ENCODE peak calls at places on chromosome 7, in eight cellular contexts. One of them, this sample, is unnamed.

GRCh38 chr7:76129366-76129765 is 72.3 kb upstream of the SRRM3 start:
- DNase-seq in Peyer's patch: no peak
- DNase-seq in upper lobe of left lung: no peak
- DNase-seq in tibial artery: no peak
- DNase-seq in lower lobe of right lung: no peak
- DNase-seq in K562: no peak
- DNase-seq in Panc1: no peak
- DNase-seq in esophagus squamous epithelium: no peak
- DNase-seq in this sample: no peak

GRCh38 chr7:155323001-155323638 is 25.4 kb downstream of the INSIG1 start:
- DNase-seq in Panc1: no peak
- DNase-seq in tibial artery: no peak
- DNase-seq in K562: no peak
- DNase-seq in Peyer's patch: no peak
- DNase-seq in lower lobe of right lung: no peak
- DNase-seq in esophagus squamous epithelium: no peak
- DNase-seq in upper lobe of left lung: no peak
- DNase-seq in this sample: no peak

GRCh38 chr7:2575733-2576350 is 17.1 kb downstream of the IQCE start:
- DNase-seq in upper lobe of left lung: no peak
- DNase-seq in lower lobe of right lung: peak
- DNase-seq in K562: no peak
- DNase-seq in esophagus squamous epithelium: no peak
- DNase-seq in Panc1: no peak
- DNase-seq in Peyer's patch: no peak
- DNase-seq in tibial artery: no peak
- DNase-seq in this sample: peak

GRCh38 chr7:23802720-23803397 is 92.8 kb downstream of the STK31 start:
- DNase-seq in upper lobe of left lung: no peak
- DNase-seq in lower lobe of right lung: no peak
- DNase-seq in K562: no peak
- DNase-seq in Peyer's patch: no peak
- DNase-seq in Panc1: no peak
- DNase-seq in esophagus squamous epithelium: no peak
- DNase-seq in tibial artery: no peak
- DNase-seq in this sample: no peak

GRCh38 chr7:88789480-88790064 is 6.0 kb downstream of the TEX47 start:
- DNase-seq in tibial artery: no peak
- DNase-seq in esophagus squamous epithelium: no peak
- DNase-seq in lower lobe of right lung: no peak
- DNase-seq in K562: no peak
- DNase-seq in Panc1: peak
- DNase-seq in Peyer's patch: no peak
- DNase-seq in upper lobe of left lung: no peak
- DNase-seq in this sample: no peak

GRCh38 chr7:901388-902154 is 25.2 kb downstream of the GET4 start:
- DNase-seq in upper lobe of left lung: peak
- DNase-seq in esophagus squamous epithelium: no peak
- DNase-seq in tibial artery: peak
- DNase-seq in lower lobe of right lung: peak
- DNase-seq in K562: peak
- DNase-seq in Panc1: no peak
- DNase-seq in Peyer's patch: peak
- DNase-seq in this sample: peak

GRCh38 chr7:24025765-24026164 is 258.2 kb upstream of the NPY start:
- DNase-seq in esophagus squamous epithelium: no peak
- DNase-seq in Panc1: no peak
- DNase-seq in tibial artery: no peak
- DNase-seq in lower lobe of right lung: no peak
- DNase-seq in K562: no peak
- DNase-seq in Peyer's patch: no peak
- DNase-seq in upper lobe of left lung: no peak
- DNase-seq in this sample: no peak

GRCh38 chr7:159020987-159021386 is 123.7 kb downstream of the VIPR2 start:
- DNase-seq in lower lobe of right lung: no peak
- DNase-seq in upper lobe of left lung: no peak
- DNase-seq in tibial artery: no peak
- DNase-seq in esophagus squamous epithelium: no peak
- DNase-seq in K562: peak
- DNase-seq in Peyer's patch: no peak
- DNase-seq in Panc1: no peak
- DNase-seq in this sample: no peak

GRCh38 chr7:73973091-73973490 is 54.9 kb upstream of the ELN start:
- DNase-seq in K562: no peak
- DNase-seq in upper lobe of left lung: peak
- DNase-seq in Panc1: no peak
- DNase-seq in esophagus squamous epithelium: no peak
- DNase-seq in lower lobe of right lung: peak
- DNase-seq in Peyer's patch: peak
- DNase-seq in tibial artery: peak
- DNase-seq in this sample: peak

GRCh38 chr7:21717323-21717722 is 174.5 kb downstream of the DNAH11 start:
- DNase-seq in tibial artery: no peak
- DNase-seq in K562: no peak
- DNase-seq in Panc1: no peak
- DNase-seq in lower lobe of right lung: no peak
- DNase-seq in Peyer's patch: no peak
- DNase-seq in esophagus squamous epithelium: no peak
- DNase-seq in upper lobe of left lung: no peak
- DNase-seq in this sample: peak

GRCh38 chr7:156224441-156225225 is 412.4 kb upstream of the SHH start:
- DNase-seq in upper lobe of left lung: no peak
- DNase-seq in Peyer's patch: no peak
- DNase-seq in K562: no peak
- DNase-seq in esophagus squamous epithelium: no peak
- DNase-seq in Panc1: no peak
- DNase-seq in tibial artery: no peak
- DNase-seq in lower lobe of right lung: no peak
- DNase-seq in this sample: no peak

GRCh38 chr7:127365957-127366315 is 26.6 kb downstream of the ZNF800 start:
- DNase-seq in lower lobe of right lung: no peak
- DNase-seq in tibial artery: no peak
- DNase-seq in Panc1: no peak
- DNase-seq in upper lobe of left lung: no peak
- DNase-seq in K562: no peak
- DNase-seq in Peyer's patch: no peak
- DNase-seq in esophagus squamous epithelium: no peak
- DNase-seq in this sample: no peak

GRCh38 chr7:17062433-17063383 is 180.9 kb upstream of the AGR3 start:
- DNase-seq in Peyer's patch: no peak
- DNase-seq in lower lobe of right lung: no peak
- DNase-seq in K562: no peak
- DNase-seq in esophagus squamous epithelium: no peak
- DNase-seq in tibial artery: no peak
- DNase-seq in Panc1: no peak
- DNase-seq in upper lobe of left lung: no peak
- DNase-seq in this sample: no peak
- TF ChIP-seq CTCF in Peyer's patch: peak
- TF ChIP-seq CTCF in lower lobe of right lung: no peak
- TF ChIP-seq CTCF in K562: no peak
- TF ChIP-seq CTCF in esophagus squamous epithelium: no peak
- TF ChIP-seq CTCF in tibial artery: no peak
- TF ChIP-seq CTCF in Panc1: peak
- TF ChIP-seq CTCF in upper lobe of left lung: no peak
- TF ChIP-seq CTCF in this sample: peak

DNA sequence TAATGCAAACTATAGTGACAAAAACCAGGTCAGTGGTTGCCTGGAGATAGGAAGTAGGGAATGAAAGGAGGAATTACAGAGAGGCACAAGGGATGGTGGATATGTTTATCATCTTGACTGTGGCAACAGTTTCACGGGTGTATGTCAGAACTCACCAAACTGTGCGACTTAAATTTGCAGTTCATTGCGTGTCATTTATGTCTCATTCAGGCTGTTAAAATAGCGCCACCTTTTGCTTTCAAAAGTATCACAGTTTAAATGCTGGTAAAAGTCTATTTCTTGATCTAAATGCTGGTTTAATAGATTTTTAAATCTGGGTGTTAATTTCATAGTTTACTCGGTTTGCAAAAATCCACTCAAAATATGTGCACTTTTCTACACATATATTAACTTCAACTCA is 51.0 kb downstream of the PTTG1IP2 start:
- DNase-seq in upper lobe of left lung: no peak
- DNase-seq in esophagus squamous epithelium: no peak
- DNase-seq in tibial artery: no peak
- DNase-seq in K562: no peak
- DNase-seq in Peyer's patch: no peak
- DNase-seq in Panc1: no peak
- DNase-seq in lower lobe of right lung: no peak
- DNase-seq in this sample: no peak
- TF ChIP-seq CTCF in upper lobe of left lung: no peak
- TF ChIP-seq CTCF in esophagus squamous epithelium: peak
- TF ChIP-seq CTCF in tibial artery: no peak
- TF ChIP-seq CTCF in K562: peak
- TF ChIP-seq CTCF in Peyer's patch: no peak
- TF ChIP-seq CTCF in Panc1: peak
- TF ChIP-seq CTCF in lower lobe of right lung: peak
- TF ChIP-seq CTCF in this sample: peak

GRCh38 chr7:15326044-15326644 is 235.7 kb downstream of the AGMO start:
- DNase-seq in K562: no peak
- DNase-seq in tibial artery: no peak
- DNase-seq in Peyer's patch: no peak
- DNase-seq in lower lobe of right lung: no peak
- DNase-seq in esophagus squamous epithelium: no peak
- DNase-seq in upper lobe of left lung: no peak
- DNase-seq in Panc1: peak
- DNase-seq in this sample: peak
- TF ChIP-seq CTCF in K562: peak
- TF ChIP-seq CTCF in tibial artery: peak
- TF ChIP-seq CTCF in Peyer's patch: peak
- TF ChIP-seq CTCF in lower lobe of right lung: peak
- TF ChIP-seq CTCF in esophagus squamous epithelium: peak
- TF ChIP-seq CTCF in upper lobe of left lung: peak
- TF ChIP-seq CTCF in Panc1: peak
- TF ChIP-seq CTCF in this sample: peak

GRCh38 chr7:91326516-91327209 is 62.4 kb downstream of the FZD1 start:
- DNase-seq in tibial artery: no peak
- DNase-seq in lower lobe of right lung: no peak
- DNase-seq in Peyer's patch: no peak
- DNase-seq in Panc1: no peak
- DNase-seq in K562: no peak
- DNase-seq in esophagus squamous epithelium: no peak
- DNase-seq in upper lobe of left lung: no peak
- DNase-seq in this sample: no peak
- TF ChIP-seq CTCF in tibial artery: no peak
- TF ChIP-seq CTCF in lower lobe of right lung: no peak
- TF ChIP-seq CTCF in Peyer's patch: no peak
- TF ChIP-seq CTCF in Panc1: no peak
- TF ChIP-seq CTCF in K562: no peak
- TF ChIP-seq CTCF in esophagus squamous epithelium: no peak
- TF ChIP-seq CTCF in upper lobe of left lung: no peak
- TF ChIP-seq CTCF in this sample: no peak

DNA sequence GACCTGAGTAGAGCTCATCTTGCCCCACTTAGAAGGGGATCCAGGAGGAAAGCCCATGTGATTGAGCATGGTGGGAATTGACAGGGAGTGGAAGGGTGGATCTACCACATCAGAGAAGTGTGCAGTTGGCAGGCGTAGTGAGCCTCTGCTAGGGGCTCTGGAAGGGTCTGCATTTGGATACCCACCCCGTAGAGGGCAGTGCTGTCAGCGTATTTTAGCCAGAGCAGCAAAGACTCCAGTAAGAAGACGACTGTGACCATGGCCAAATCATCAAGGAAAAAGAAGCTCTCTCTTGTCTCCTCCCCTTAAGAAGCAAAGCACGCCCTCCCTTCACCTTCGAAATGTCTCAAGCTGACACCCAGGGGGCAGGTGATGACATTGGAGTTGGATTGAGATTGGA is 68.8 kb upstream of the INHBA start:
- DNase-seq in K562: no peak
- DNase-seq in esophagus squamous epithelium: no peak
- DNase-seq in lower lobe of right lung: no peak
- DNase-seq in Panc1: no peak
- DNase-seq in upper lobe of left lung: no peak
- DNase-seq in tibial artery: no peak
- DNase-seq in Peyer's patch: no peak
- DNase-seq in this sample: no peak
- TF ChIP-seq CTCF in K562: no peak
- TF ChIP-seq CTCF in esophagus squamous epithelium: no peak
- TF ChIP-seq CTCF in lower lobe of right lung: no peak
- TF ChIP-seq CTCF in Panc1: no peak
- TF ChIP-seq CTCF in upper lobe of left lung: no peak
- TF ChIP-seq CTCF in tibial artery: no peak
- TF ChIP-seq CTCF in Peyer's patch: no peak
- TF ChIP-seq CTCF in this sample: no peak

GRCh38 chr7:4164556-4164955 is 517.5 kb upstream of the FOXK1 start:
- DNase-seq in Peyer's patch: no peak
- DNase-seq in Panc1: no peak
- DNase-seq in lower lobe of right lung: no peak
- DNase-seq in esophagus squamous epithelium: no peak
- DNase-seq in tibial artery: no peak
- DNase-seq in upper lobe of left lung: no peak
- DNase-seq in K562: no peak
- DNase-seq in this sample: no peak
- TF ChIP-seq CTCF in Peyer's patch: no peak
- TF ChIP-seq CTCF in Panc1: no peak
- TF ChIP-seq CTCF in lower lobe of right lung: no peak
- TF ChIP-seq CTCF in esophagus squamous epithelium: no peak
- TF ChIP-seq CTCF in tibial artery: no peak
- TF ChIP-seq CTCF in upper lobe of left lung: no peak
- TF ChIP-seq CTCF in K562: no peak
- TF ChIP-seq CTCF in this sample: no peak

DNA sequence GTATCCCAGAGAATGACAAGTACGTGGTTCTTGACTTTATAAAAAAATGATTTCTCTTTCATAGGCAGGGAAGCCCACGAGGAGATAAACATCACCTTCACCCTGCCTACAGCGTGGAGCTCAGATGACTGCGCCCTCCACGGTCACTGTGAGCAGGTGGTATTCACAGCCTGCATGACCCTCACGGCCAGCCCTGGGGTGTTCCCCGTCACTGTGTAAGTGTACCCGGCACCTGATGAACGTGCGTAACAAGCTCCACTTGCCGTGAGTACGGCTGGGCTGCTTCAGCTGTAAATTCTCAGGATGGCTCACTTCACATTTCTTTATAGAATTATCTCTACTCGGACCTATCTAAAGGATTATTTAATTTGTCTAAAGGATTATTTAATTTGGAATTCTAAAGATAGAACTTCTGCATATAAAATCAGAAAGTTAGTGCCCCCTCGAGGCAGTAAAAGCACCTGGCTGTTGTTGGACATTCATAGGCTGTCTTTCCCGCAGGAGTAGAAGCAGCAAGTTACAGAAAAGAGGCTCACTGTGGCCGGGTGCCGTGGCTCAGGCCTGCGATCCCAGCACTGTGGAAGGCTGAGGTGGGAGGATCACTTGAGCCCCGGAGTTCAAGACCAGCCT is 27.6 kb downstream of the TMEM248 start:
- DNase-seq in upper lobe of left lung: no peak
- DNase-seq in esophagus squamous epithelium: no peak
- DNase-seq in tibial artery: no peak
- DNase-seq in Panc1: no peak
- DNase-seq in Peyer's patch: no peak
- DNase-seq in K562: no peak
- DNase-seq in lower lobe of right lung: no peak
- DNase-seq in this sample: no peak
- TF ChIP-seq CTCF in upper lobe of left lung: no peak
- TF ChIP-seq CTCF in esophagus squamous epithelium: no peak
- TF ChIP-seq CTCF in tibial artery: no peak
- TF ChIP-seq CTCF in Panc1: no peak
- TF ChIP-seq CTCF in Peyer's patch: no peak
- TF ChIP-seq CTCF in K562: no peak
- TF ChIP-seq CTCF in lower lobe of right lung: no peak
- TF ChIP-seq CTCF in this sample: no peak